ENCODE peak calls at places on chromosomes 12 and 14, in nine cellular contexts. A, C, S, K, P, X, J, V and L are unnamed samples.
A peak's percentile ranks its signal among the peaks of the same experiment; 100 is the strongest.

GRCh38 chr12:74897425-74898211 is 312.0 kb downstream of the KCNC2 start:
- DNase-seq in A (no peak), C (no peak), S (no peak), K (no peak), P (no peak), X (no peak), J (no peak), V (no peak), L (no peak)

GRCh38 chr12:58888131-58888783 is 32.0 kb downstream of the LRIG3 start:
- DNase-seq in A (peak; percentile 38), C (peak; percentile 2), S (peak; percentile 49), K (peak; percentile 43), P (no peak), X (no peak), J (peak; percentile 77), V (peak; percentile 16), L (peak; percentile 93)

GRCh38 chr12:132525833-132526455 is 36.0 kb downstream of the FBRSL1 start:
- DNase-seq in A (no peak), C (no peak), S (no peak), K (peak; percentile 88), P (no peak), X (no peak), J (no peak), V (no peak), L (no peak)

GRCh38 chr14:103656031-103656757 is 27.2 kb downstream of the KLC1 start:
- DNase-seq in A (no peak), C (no peak), S (no peak), K (no peak), P (no peak), X (no peak), J (no peak), V (no peak), L (peak; percentile 36)

GRCh38 chr12:25648460-25648859 is 95.4 kb upstream of the LMNTD1 start:
- DNase-seq in A (peak; percentile 31), C (peak; percentile 63), S (peak; percentile 25), K (peak; percentile 15), P (no peak), X (peak; percentile 18), J (peak; percentile 86), V (peak; percentile 21), L (peak; percentile 66)

GRCh38 chr14:95833429-95833828 is 43.2 kb upstream of the TUNAR start:
- DNase-seq in A (no peak), C (peak; percentile 4), S (no peak), K (no peak), P (no peak), X (no peak), J (no peak), V (no peak), L (no peak)

GRCh38 chr12:124921200-124922008 is 7.0 kb upstream of the UBC start:
- DNase-seq in A (peak; percentile 44), C (peak; percentile 78), S (no peak), K (no peak), P (peak; percentile 97), X (peak; percentile 39), J (peak; percentile 66), V (no peak), L (peak; percentile 82)

GRCh38 chr12:22729431-22729830 is 104.5 kb downstream of the ETNK1 start:
- DNase-seq in A (no peak), C (no peak), S (no peak), K (no peak), P (no peak), X (no peak), J (no peak), V (no peak), L (no peak)

GRCh38 chr14:95338436-95338835 is 18.7 kb upstream of the CLMN start:
- DNase-seq in A (no peak), C (no peak), S (no peak), K (no peak), P (no peak), X (no peak), J (no peak), V (no peak), L (no peak)

GRCh38 chr12:104738371-104738710 is 219.7 kb downstream of the SLC41A2 start:
- DNase-seq in A (no peak), C (no peak), S (no peak), K (no peak), P (no peak), X (no peak), J (no peak), V (no peak), L (no peak)

GRCh38 chr12:24378548-24379011 is 429.1 kb upstream of the SOX5 start:
- DNase-seq in A (no peak), C (no peak), S (no peak), K (no peak), P (no peak), X (no peak), J (peak; percentile 87), V (no peak), L (no peak)

GRCh38 chr14:68681256-68681655 is 111.6 kb downstream of the ZFP36L1 start:
- DNase-seq in A (no peak), C (no peak), S (no peak), K (no peak), P (no peak), X (no peak), J (no peak), V (no peak), L (no peak)

GRCh38 chr12:84983289-84983688 is 52.8 kb downstream of the TSPAN19 start:
- DNase-seq in A (no peak), C (no peak), S (no peak), K (no peak), P (no peak), X (no peak), J (no peak), V (no peak), L (no peak)

GRCh38 chr14:89617471-89618291 is 200.6 kb upstream of the FOXN3 start:
- DNase-seq in A (peak; percentile 36), C (no peak), S (peak; percentile 32), K (peak; percentile 22), P (no peak), X (peak; percentile 55), J (peak; percentile 65), V (no peak), L (peak; percentile 73)

GRCh38 chr12:57133013-57133569 is 4.8 kb downstream of the LRP1 start:
- DNase-seq in A (no peak), C (no peak), S (no peak), K (no peak), P (no peak), X (no peak), J (peak; percentile 59), V (no peak), L (peak; percentile 87)

GRCh38 chr12:57128519-57129247 is 400 bp downstream of the LRP1 start:
- DNase-seq in A (no peak), C (no peak), S (no peak), K (no peak), P (no peak), X (no peak), J (no peak), V (no peak), L (no peak)

GRCh38 chr12:57131896-57132744 is 3.8 kb downstream of the LRP1 start:
- DNase-seq in A (no peak), C (no peak), S (no peak), K (no peak), P (no peak), X (no peak), J (no peak), V (no peak), L (no peak)

GRCh38 chr12:57129311-57130288 is 1.3 kb downstream of the LRP1 start:
- DNase-seq in A (no peak), C (no peak), S (no peak), K (no peak), P (peak; percentile 54), X (peak; percentile 72), J (no peak), V (no peak), L (peak; percentile 87)

DNA sequence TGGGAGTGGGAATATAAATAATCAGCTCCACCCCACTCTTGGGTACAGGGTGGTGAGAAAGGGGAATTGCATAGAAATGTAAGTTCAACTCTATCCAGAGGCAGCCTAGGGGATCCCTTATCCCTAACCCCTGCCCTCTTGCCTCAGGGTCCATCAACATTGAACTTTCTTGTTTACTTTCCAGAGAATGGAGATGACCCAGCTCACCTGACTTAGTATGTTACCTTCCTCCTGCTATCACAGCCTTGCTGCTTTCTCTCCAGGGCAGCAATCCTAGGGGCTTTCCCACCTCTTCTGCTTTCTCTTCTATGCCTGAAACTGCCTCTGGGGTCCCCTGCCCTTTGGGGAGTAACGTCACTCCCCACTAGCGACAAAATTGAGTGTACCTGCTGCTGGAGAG is 2.7 kb downstream of the LRP1 start:
- DNase-seq in A (no peak), C (no peak), S (no peak), K (no peak), P (no peak), X (no peak), J (no peak), V (no peak), L (no peak)
- H3K4me3 ChIP-seq in A (peak overlapping the region; percentile 18), C (no peak overlapping the region), S (peak overlapping the region; percentile 95), K (peak overlapping the region; percentile 85), P (no peak overlapping the region), X (peak overlapping the region; percentile 95), J (peak overlapping the region; percentile 88), V (peak overlapping the region; percentile 87), L (peak overlapping the region; percentile 89)

GRCh38 chr12:53551889-53552291 is 44.6 kb upstream of the NPFF start:
- DNase-seq in A (no peak), C (no peak), S (no peak), K (no peak), P (no peak), X (no peak), J (peak; percentile 27), V (no peak), L (no peak)
- TF ChIP-seq CTCF in A (no peak), C (no peak), S (no peak), K (no peak), P (no peak), X (no peak), J (no peak), V (no peak), L (no peak)

GRCh38 chr12:13980548-13981295 is 680 bp downstream of the GRIN2B start:
- DNase-seq in A (no peak), C (peak; percentile 18), S (no peak), K (peak; percentile 63), P (no peak), X (no peak), J (no peak), V (no peak), L (no peak)
- H3K4me3 ChIP-seq in A (peak overlapping the region; percentile 5), C (peak overlapping the region; percentile 61), S (no peak overlapping the region), K (peak overlapping the region; percentile 50), P (no peak overlapping the region), X (peak overlapping the region; percentile 26), J (no peak overlapping the region), V (no peak overlapping the region), L (no peak overlapping the region)

GRCh38 chr14:72679106-72679505 is 214.8 kb downstream of the DPF3 start:
- DNase-seq in A (peak; percentile 40), C (no peak), S (no peak), K (no peak), P (no peak), X (peak; percentile 50), J (peak; percentile 54), V (no peak), L (peak; percentile 47)

GRCh38 chr14:72678360-72678759 is 215.5 kb downstream of the DPF3 start:
- DNase-seq in A (no peak), C (no peak), S (no peak), K (no peak), P (no peak), X (no peak), J (peak; percentile 81), V (no peak), L (peak; percentile 68)

GRCh38 chr14:72677664-72678063 is 216.2 kb downstream of the DPF3 start:
- DNase-seq in A (no peak), C (no peak), S (no peak), K (no peak), P (no peak), X (peak; percentile 29), J (peak; percentile 30), V (no peak), L (no peak)

GRCh38 chr14:72673179-72673578 is 220.7 kb downstream of the DPF3 start:
- DNase-seq in A (no peak), C (no peak), S (no peak), K (no peak), P (no peak), X (no peak), J (no peak), V (no peak), L (no peak)

GRCh38 chr14:72675126-72675525 is 218.8 kb downstream of the DPF3 start:
- DNase-seq in A (no peak), C (no peak), S (no peak), K (no peak), P (peak; percentile 4), X (no peak), J (no peak), V (no peak), L (no peak)
- TF ChIP-seq CTCF in A (no peak), C (no peak), S (no peak), K (no peak), P (no peak), X (no peak), J (no peak), V (no peak), L (no peak)